ENCODE peak calls at places on chromosomes 3 and 15, in four cellular contexts. Z is heart right ventricle, E is stomach, N is neural progenitor cell. S is an unnamed sample.

GRCh38 chr15:98803228-98804056 is 155.1 kb downstream of the IGF1R start:
- DNase-seq in Z (no peak), N (no peak), E (no peak), S (no peak)

GRCh38 chr15:64536244-64536836 is 76.0 kb downstream of the ZNF609 start:
- DNase-seq in N (no peak), Z (no peak), E (no peak), S (no peak)

GRCh38 chr3:101195951-101196713 is 124.2 kb downstream of the IMPG2 start:
- DNase-seq in E (no peak), N (peak; percentile 74), Z (no peak), S (no peak)

GRCh38 chr15:56469484-56469883 is 4.5 kb upstream of the MNS1 start:
- DNase-seq in N (no peak), Z (no peak), E (no peak), S (no peak)

GRCh38 chr3:4830586-4830914 is 148.7 kb upstream of the BHLHE40 start:
- DNase-seq in Z (no peak), N (no peak), E (no peak), S (no peak)

GRCh38 chr15:56367156-56367555 is 1.9 kb downstream of the TEX9 start:
- DNase-seq in Z (no peak), E (no peak), N (no peak), S (no peak)

GRCh38 chr15:77025471-77025901 is 30.6 kb downstream of the PSTPIP1 start:
- DNase-seq in Z (no peak), N (peak; percentile 1), E (no peak), S (peak; percentile 2)

GRCh38 chr3:122727766-122728165 is 47.1 kb downstream of the PARP14 start:
- DNase-seq in N (no peak), Z (no peak), E (no peak), S (no peak)

GRCh38 chr3:189701934-189702693 is 70.9 kb downstream of the TP63 start:
- DNase-seq in E (no peak), N (peak; percentile 60), Z (no peak), S (no peak)

GRCh38 chr3:174938102-174938501 is 79.0 kb downstream of the NAALADL2 start:
- DNase-seq in E (no peak), Z (no peak), N (no peak), S (no peak)

GRCh38 chr3:171828852-171829770 is 14.0 kb upstream of the TMEM212 start:
- DNase-seq in Z (no peak), E (no peak), N (no peak), S (no peak)

GRCh38 chr3:57998366-57999283 is 9.6 kb upstream of the FLNB start:
- DNase-seq in Z (no peak), N (no peak), E (peak; percentile 51), S (no peak)

GRCh38 chr3:159848348-159849118 is 140.1 kb upstream of the IL12A start:
- DNase-seq in Z (no peak), E (no peak), N (no peak), S (no peak)

GRCh38 chr3:5010706-5011554 is 31.7 kb downstream of the BHLHE40 start:
- DNase-seq in E (no peak), Z (no peak), N (no peak), S (no peak)

GRCh38 chr3:11367116-11367781 is 95.1 kb downstream of the ATG7 start:
- DNase-seq in Z (no peak), N (peak; percentile 33), E (no peak), S (no peak)

GRCh38 chr15:38549222-38549621 is 15.4 kb downstream of the RASGRP1 start:
- DNase-seq in N (no peak), E (no peak), Z (no peak), S (no peak)

GRCh38 chr3:128328546-128329458 is 137.9 kb downstream of the DNAJB8 start:
- DNase-seq in N (no peak), E (peak; percentile 2), Z (no peak), S (no peak)

GRCh38 chr3:106191913-106192312 is 323.1 kb upstream of the CBLB start:
- DNase-seq in E (no peak), Z (no peak), N (no peak), S (no peak)

GRCh38 chr3:138945646-138946553 is 1.0 kb downstream of the FOXL2 start:
- DNase-seq in Z (peak; percentile 15), E (peak; percentile 26), N (peak; percentile 66), S (peak; percentile 48)

GRCh38 chr3:143736651-143737050 is 111.6 kb downstream of the SLC9A9 start:
- DNase-seq in E (no peak), N (no peak), Z (no peak), S (no peak)

GRCh38 chr3:57923101-57923500 is 85.1 kb upstream of the FLNB start:
- DNase-seq in N (no peak), Z (no peak), E (no peak), S (no peak)

GRCh38 chr3:59451041-59451763 is 401.4 kb upstream of the CFAP20DC start:
- DNase-seq in N (no peak), E (no peak), Z (no peak), S (no peak)

GRCh38 chr3:160454995-160455394 is 5.4 kb upstream of the TRIM59 start:
- DNase-seq in Z (no peak), E (no peak), N (no peak), S (no peak)

GRCh38 chr15:89740137-89740536 is 10.9 kb downstream of the MESP1 start:
- DNase-seq in Z (no peak), E (peak; percentile 48), N (peak; percentile 68), S (no peak)

GRCh38 chr15:28955160-28955502 is 69.4 kb downstream of the APBA2 start:
- DNase-seq in E (no peak), N (peak; percentile 41), Z (no peak), S (no peak)

GRCh38 chr15:97446138-97446537 is 514.4 kb upstream of the ARRDC4 start:
- DNase-seq in Z (no peak), N (peak; percentile 36), E (no peak), S (no peak)

GRCh38 chr15:29039466-29040366 is 153.9 kb downstream of the APBA2 start:
- DNase-seq in N (peak; percentile 35), E (no peak), Z (no peak), S (no peak)

GRCh38 chr3:124584552-124585391 is 145.5 kb upstream of the UMPS start:
- DNase-seq in N (peak; percentile 90), E (peak; percentile 93), Z (peak; percentile 85), S (peak; percentile 92)

GRCh38 chr3:191330309-191330712 is at the start of gene UTS2B:
- DNase-seq in N (peak; percentile 13), E (no peak), Z (no peak), S (no peak)

GRCh38 chr3:191707817-191708216 is 246.9 kb downstream of the PYDC2 start:
- DNase-seq in E (no peak), Z (no peak), N (peak; percentile 9), S (no peak)

GRCh38 chr15:55282284-55282833 is 7.3 kb downstream of the RAB27A start:
- DNase-seq in N (no peak), Z (no peak), E (no peak), S (no peak)

GRCh38 chr3:174002543-174002942 is 605.0 kb downstream of the NLGN1 start:
- DNase-seq in E (no peak), N (no peak), Z (no peak), S (no peak)

GRCh38 chr15:64263567-64263966 is 92.4 kb downstream of the CSNK1G1 start:
- DNase-seq in N (no peak), Z (no peak), E (no peak), S (no peak)

GRCh38 chr3:112770026-112770626 is 76.5 kb downstream of the CD200R1L start:
- DNase-seq in E (no peak), Z (peak; percentile 27), N (no peak), S (no peak)

GRCh38 chr3:194476784-194477183 is 10.0 kb downstream of the ATP13A3 start:
- DNase-seq in Z (peak; percentile 31), N (no peak), E (no peak), S (no peak)

GRCh38 chr3:69906351-69906966 is 93.1 kb upstream of the SAMMSON start:
- DNase-seq in N (no peak), Z (no peak), E (no peak), S (no peak)

DNA sequence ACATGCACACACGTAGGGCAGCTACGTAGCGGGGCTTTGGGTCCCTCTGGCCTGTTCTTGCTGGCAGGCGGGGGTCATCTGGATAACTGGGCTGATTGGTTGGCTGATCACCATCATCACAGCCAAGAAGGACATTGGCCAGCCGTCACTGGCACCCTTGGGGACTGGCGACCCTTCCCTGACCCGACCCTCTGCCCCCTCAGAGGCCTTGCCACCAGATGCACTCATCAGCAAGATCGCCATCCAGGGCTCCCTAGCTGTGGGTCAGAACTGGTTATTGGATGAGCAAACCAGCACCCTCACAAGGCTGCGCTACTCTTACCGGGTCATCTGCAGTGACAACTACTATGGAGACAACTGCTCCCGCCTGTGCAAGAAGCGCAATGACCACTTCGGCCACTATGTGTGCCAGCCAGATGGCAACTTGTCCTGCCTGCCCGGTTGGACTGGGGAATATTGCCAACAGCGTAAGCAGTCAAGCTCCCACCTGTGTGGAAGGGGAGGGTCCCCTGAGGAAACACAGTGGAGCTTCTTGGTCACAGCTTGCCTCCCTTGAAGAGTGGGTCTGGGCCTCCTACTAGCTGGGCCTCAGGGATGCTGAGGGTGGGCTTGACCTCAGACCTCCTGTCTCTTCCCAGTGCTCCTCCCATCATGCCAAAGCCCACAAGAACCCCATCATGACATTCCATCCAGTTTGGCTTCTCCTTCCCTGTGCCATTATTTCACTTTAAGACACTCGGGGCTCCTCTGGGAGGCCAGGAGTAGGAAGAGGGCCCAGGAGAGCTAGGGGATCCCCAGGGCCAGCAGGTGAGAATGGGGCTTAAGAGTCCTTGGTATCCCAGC is 2.4 kb downstream of the DLL4 start:
- DNase-seq in Z (no peak), E (no peak), N (no peak), S (no peak)
- TF ChIP-seq CTCF in Z (no peak), E (no peak), N (no peak), S (no peak)

GRCh38 chr3:97984061-97984460 is 11.8 kb upstream of the RIOX2 start:
- DNase-seq in N (no peak), Z (no peak), E (no peak), S (no peak)

GRCh38 chr3:97975466-97975865 is 3.2 kb upstream of the RIOX2 start:
- DNase-seq in E (no peak), N (no peak), Z (no peak), S (no peak)

GRCh38 chr3:97974996-97975395 is 2.8 kb upstream of the RIOX2 start:
- DNase-seq in Z (no peak), N (no peak), E (no peak), S (no peak)

GRCh38 chr3:97981886-97982285 is 9.7 kb upstream of the RIOX2 start:
- DNase-seq in N (no peak), E (no peak), Z (no peak), S (no peak)

GRCh38 chr3:97979610-97980009 is 7.4 kb upstream of the RIOX2 start:
- DNase-seq in Z (peak; percentile 25), E (no peak), N (peak; percentile 27), S (no peak)
- TF ChIP-seq CTCF in Z (no peak), E (no peak), N (no peak), S (no peak)

GRCh38 chr3:52227117-52227516 is 1.7 kb upstream of the TLR9 start:
- DNase-seq in N (no peak), Z (no peak), E (no peak), S (no peak)
- TF ChIP-seq CTCF in N (no peak), Z (no peak), E (no peak), S (no peak)

DNA sequence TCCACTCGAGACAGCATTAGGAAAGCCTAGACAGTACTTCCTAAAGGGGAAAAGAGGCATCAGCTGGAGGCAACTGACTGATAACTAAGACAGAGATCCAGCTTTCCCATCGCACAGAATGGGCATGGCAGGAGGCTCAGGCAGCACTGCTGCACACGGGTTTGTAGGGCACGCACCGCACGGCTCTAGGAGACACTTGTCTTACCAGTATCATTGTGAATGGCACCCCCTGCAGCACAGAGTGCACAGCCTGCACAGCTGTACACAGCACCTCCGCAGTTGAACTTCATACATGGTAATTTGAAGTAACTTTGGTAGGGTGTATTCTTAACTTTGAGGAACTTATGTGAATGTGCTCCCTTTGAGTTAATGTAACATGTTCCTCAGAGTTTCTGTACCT is 281.6 kb downstream of the PLCL2 start:
- DNase-seq in N (no peak), E (no peak), Z (no peak), S (no peak)
- TF ChIP-seq CTCF in N (no peak), E (no peak), Z (peak; percentile 13), S (no peak)